ENCODE peak calls at places on chromosomes 1 and 21, in four cellular contexts. N is K562, B is HCT116, C is HepG2. A is an unnamed sample.

GRCh38 chr1:27521336-27522147 is 31.6 kb upstream of the WASF2 start:
- DNase-seq in N (no peak), B (no peak), C (no peak), A (no peak)

GRCh38 chr1:17668638-17669175 is 86.4 kb upstream of the ACTL8 start:
- DNase-seq in N (no peak), B (no peak), C (no peak), A (no peak)

GRCh38 chr1:30512253-30512921 is 211.0 kb downstream of the MATN1 start:
- DNase-seq in N (no peak), B (no peak), C (no peak), A (no peak)

GRCh38 chr1:17717595-17717994 is 37.5 kb upstream of the ACTL8 start:
- DNase-seq in N (no peak), B (no peak), C (no peak), A (no peak)

GRCh38 chr1:53721088-53721487 is 17.9 kb downstream of the GLIS1 start:
- DNase-seq in N (no peak), B (no peak), C (no peak), A (no peak)

GRCh38 chr1:9384751-9385245 is 92.1 kb downstream of the SPSB1 start:
- DNase-seq in N (no peak), B (no peak), C (no peak), A (no peak)

GRCh38 chr21:24903954-24904635 is 703.2 kb downstream of the MRPL39 start:
- DNase-seq in N (no peak), B (no peak), C (no peak), A (no peak)

GRCh38 chr1:42931911-42932422 is 26.7 kb downstream of the SLC2A1 start:
- DNase-seq in N (peak; percentile 51), B (no peak), C (no peak), A (no peak)

GRCh38 chr1:39501666-39502065 is 10.2 kb downstream of the BMP8A start:
- DNase-seq in N (no peak), B (no peak), C (no peak), A (no peak)

GRCh38 chr1:94676686-94677085 is 135.1 kb upstream of the F3 start:
- DNase-seq in N (no peak), B (no peak), C (no peak), A (no peak)

GRCh38 chr1:118827207-118827606 is 160.9 kb downstream of the TBX15 start:
- DNase-seq in N (no peak), B (no peak), C (no peak), A (no peak)

GRCh38 chr1:1285102-1285571 is 4.9 kb downstream of the SCNN1D start:
- DNase-seq in N (no peak), B (no peak), C (no peak), A (no peak)

GRCh38 chr1:41164727-41165126 is 77.4 kb downstream of the SCMH1 start:
- DNase-seq in N (no peak), B (no peak), C (no peak), A (no peak)

GRCh38 chr1:41162441-41162840 is 79.7 kb downstream of the SCMH1 start:
- DNase-seq in N (no peak), B (no peak), C (no peak), A (no peak)

GRCh38 chr1:41158147-41158875 is 83.8 kb downstream of the SCMH1 start:
- DNase-seq in N (no peak), B (no peak), C (no peak), A (no peak)

GRCh38 chr1:41160498-41161110 is 81.5 kb downstream of the SCMH1 start:
- DNase-seq in N (peak; percentile 71), B (no peak), C (no peak), A (no peak)

GRCh38 chr1:41161851-41162250 is 80.3 kb downstream of the SCMH1 start:
- DNase-seq in N (no peak), B (no peak), C (no peak), A (no peak)
- TF ChIP-seq FOSL1 in N (no peak), B (no peak), C (no peak), A (no peak)

DNA sequence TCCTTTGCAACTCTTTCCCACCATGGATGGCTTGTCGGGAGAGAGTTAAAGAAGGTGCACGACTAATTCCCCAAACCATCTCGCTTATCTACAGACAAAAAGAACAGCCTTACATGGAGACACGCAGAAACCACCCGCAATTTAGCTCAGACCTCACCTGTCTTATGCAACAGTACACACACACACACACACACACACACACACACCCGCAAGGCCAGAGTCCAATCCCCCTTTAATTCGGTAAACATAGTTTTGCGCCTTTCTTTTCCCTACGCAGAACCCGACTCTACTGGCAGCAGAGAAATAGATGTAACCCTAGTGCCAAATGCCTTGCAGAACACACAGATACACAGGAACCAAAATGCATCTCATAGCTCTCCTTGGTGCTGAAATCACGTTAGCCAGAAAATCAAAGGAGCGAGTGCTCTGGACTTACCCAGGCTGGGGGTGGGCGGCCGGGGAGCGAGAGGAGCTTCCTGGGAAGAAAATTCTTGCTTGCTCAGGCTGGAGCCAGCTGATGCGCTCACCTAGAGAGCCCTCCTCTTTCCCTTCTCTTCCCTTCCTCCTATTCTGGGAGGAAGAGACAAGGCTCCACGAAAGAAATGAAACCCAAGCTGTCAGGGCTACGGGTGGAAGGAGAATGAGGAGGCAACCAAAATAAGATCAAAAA is 470 bp downstream of the TNR start:
- DNase-seq in N (no peak), B (no peak), C (peak; percentile 26), A (no peak)
- TF ChIP-seq FOSL1 in N (no peak), B (no peak), C (no peak), A (no peak)

DNA sequence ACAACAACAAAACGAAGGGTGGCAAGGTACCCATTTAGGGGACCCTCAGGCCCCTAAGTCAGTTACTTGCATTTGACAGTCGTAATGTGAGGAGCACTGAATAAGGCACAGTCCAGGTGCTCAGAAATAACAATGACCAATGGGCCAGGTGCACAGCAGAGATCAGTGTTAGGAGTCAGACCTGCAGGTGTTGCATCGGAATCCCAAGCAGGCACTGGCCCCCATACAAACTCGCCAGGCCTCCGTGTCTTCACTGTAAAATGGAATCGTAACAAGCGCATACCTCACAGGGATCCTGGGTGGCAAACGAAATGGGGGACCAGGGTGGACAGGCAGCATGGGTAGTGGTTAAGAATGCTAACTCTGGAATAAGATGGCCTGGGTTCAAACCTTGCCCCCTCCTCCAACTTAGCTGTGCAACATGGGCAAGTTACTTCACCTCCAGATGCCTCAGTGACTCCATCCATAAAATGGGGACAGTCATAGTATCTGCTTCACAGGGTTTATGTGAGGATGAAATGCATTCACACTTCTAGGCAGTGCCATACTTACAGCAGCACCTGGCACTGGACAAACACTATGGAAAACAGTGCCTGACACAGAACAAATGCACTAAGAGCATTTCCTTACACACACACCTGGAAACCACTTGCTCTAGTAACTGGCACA is 20.2 kb downstream of the RCAN1 start:
- DNase-seq in N (no peak), B (no peak), C (no peak), A (no peak)
- TF ChIP-seq FOSL1 in N (no peak), B (no peak), C (no peak), A (no peak)

GRCh38 chr21:14943636-14944035 is 121.2 kb downstream of the NRIP1 start:
- DNase-seq in N (no peak), B (no peak), C (no peak), A (no peak)
- TF ChIP-seq FOSL1 in N (no peak), B (no peak), C (no peak), A (no peak)

GRCh38 chr1:7648761-7649384 is 122.2 kb upstream of the VAMP3 start:
- DNase-seq in N (no peak), B (no peak), C (no peak), A (no peak)
- TF ChIP-seq FOSL1 in N (no peak), B (no peak), C (no peak), A (no peak)

DNA sequence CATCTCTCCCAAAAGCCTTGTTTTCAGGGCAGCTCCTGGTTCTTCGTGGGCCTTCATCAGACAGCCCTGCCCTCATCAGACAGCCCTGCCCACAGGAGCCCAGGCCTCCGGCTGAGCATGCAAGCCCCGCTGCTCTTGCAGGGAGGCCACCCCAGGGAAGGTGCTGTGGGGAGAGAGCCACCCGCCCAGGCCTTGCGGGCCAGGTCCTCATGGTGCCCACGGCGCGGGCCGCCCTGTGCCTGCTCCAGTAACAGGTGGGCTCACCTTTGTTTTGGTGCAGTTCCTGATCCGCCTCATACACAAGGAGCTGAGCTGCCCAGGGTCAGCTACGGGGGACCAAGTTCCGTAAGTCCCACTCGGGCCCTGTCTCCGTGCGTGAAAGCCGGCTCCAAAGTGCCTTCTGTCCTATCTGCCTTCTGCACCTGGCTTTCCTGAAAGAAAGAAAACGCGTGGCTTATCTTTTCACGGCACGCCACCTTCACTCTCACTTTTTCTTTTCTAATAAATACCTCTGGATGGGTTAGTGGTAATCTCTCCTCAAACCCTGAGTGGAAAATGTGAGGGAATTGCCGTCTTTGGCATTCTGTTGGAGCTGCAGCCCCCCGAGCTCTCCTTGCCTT is 65.9 kb downstream of the SLC37A1 start:
- DNase-seq in N (peak; percentile 39), B (no peak), C (no peak), A (no peak)
- TF ChIP-seq FOSL1 in N (no peak), B (no peak), C (no peak), A (no peak)

A was measured in H1.